ENCODE peak calls at places on chromosomes 13 and 19, in seven cellular contexts. T is prostate gland; C is CD8-positive, alpha-beta T cell; M is neural progenitor cell; P is GM12865; Q is right atrium auricular region; R is HL-60. E is an unnamed sample.

GRCh38 chr19:48133094-48133493 is 22.5 kb upstream of the PLA2G4C start:
- DNase-seq in M (no peak), R (no peak), C (no peak), P (no peak), T (no peak), Q (no peak), E (no peak)

GRCh38 chr19:44812142-44812718 is 3.3 kb downstream of the BCAM start:
- DNase-seq in P (no peak), Q (no peak), M (no peak), T (no peak), C (no peak), R (no peak), E (no peak)

GRCh38 chr13:61728468-61728867 is 312.8 kb upstream of the PCDH20 start:
- DNase-seq in M (no peak), Q (no peak), R (no peak), P (no peak), T (no peak), C (no peak), E (peak; percentile 30)

GRCh38 chr13:24649685-24650038 is 30.5 kb upstream of the ATP12A start:
- DNase-seq in C (no peak), R (no peak), T (no peak), M (no peak), Q (no peak), P (no peak), E (no peak)

GRCh38 chr13:23741879-23742510 is 147.2 kb downstream of the MIPEP start:
- DNase-seq in C (no peak), M (peak; percentile 68), P (peak; percentile 33), Q (no peak), R (no peak), T (no peak), E (peak; percentile 35)

GRCh38 chr19:15262011-15262410 is 29.8 kb upstream of the EPHX3 start:
- DNase-seq in Q (no peak), P (no peak), M (no peak), C (no peak), T (no peak), R (no peak), E (no peak)

GRCh38 chr19:16067205-16067938 is 8.9 kb upstream of the TPM4 start:
- DNase-seq in P (no peak), C (no peak), Q (peak; percentile 73), T (peak; percentile 94), R (no peak), M (no peak), E (peak; percentile 85)

GRCh38 chr19:39494661-39495060 is 4.1 kb upstream of the DLL3 start:
- DNase-seq in R (no peak), P (no peak), T (no peak), M (no peak), C (no peak), Q (no peak), E (no peak)

GRCh38 chr19:6042776-6043726 is 65.1 kb upstream of the RANBP3 start:
- DNase-seq in C (no peak), T (no peak), Q (peak; percentile 42), M (no peak), R (no peak), P (no peak), E (no peak)

GRCh38 chr19:44552324-44552723 is 22.8 kb upstream of the CEACAM20 start:
- DNase-seq in M (peak; percentile 70), Q (peak; percentile 42), P (peak; percentile 21), T (no peak), C (no peak), R (peak; percentile 66), E (peak; percentile 26)

GRCh38 chr13:37475966-37476365 is 122.6 kb downstream of the POSTN start:
- DNase-seq in C (no peak), Q (no peak), M (no peak), T (no peak), R (no peak), P (no peak), E (peak; percentile 69)

GRCh38 chr13:113029487-113030258 is 60.7 kb downstream of the MCF2L start:
- DNase-seq in P (peak; percentile 8), T (no peak), Q (no peak), M (peak; percentile 70), R (peak; percentile 27), C (no peak), E (peak; percentile 16)

GRCh38 chr19:33767898-33768413 is 28.7 kb upstream of the KCTD15 start:
- DNase-seq in R (no peak), M (peak; percentile 92), C (no peak), P (peak; percentile 22), T (no peak), Q (no peak), E (peak; percentile 31)

GRCh38 chr19:33503791-33504444 is 17.7 kb downstream of the PEPD start:
- DNase-seq in R (no peak), M (no peak), Q (no peak), P (no peak), C (no peak), T (no peak), E (no peak)

GRCh38 chr19:3722443-3723109 is 14.4 kb downstream of the TJP3 start:
- DNase-seq in T (peak; percentile 31), C (no peak), P (no peak), Q (no peak), R (no peak), M (peak; percentile 74), E (no peak)

GRCh38 chr19:34277244-34277643 is 22.9 kb downstream of the GARRE1 start:
- DNase-seq in R (no peak), T (no peak), P (no peak), Q (no peak), C (no peak), M (no peak), E (no peak)

GRCh38 chr19:21970466-21970865 is 40.3 kb downstream of the ZNF208 start:
- DNase-seq in M (no peak), Q (no peak), P (no peak), T (no peak), C (no peak), R (no peak), E (no peak)

GRCh38 chr19:6766357-6767080 is 716 bp downstream of the SH2D3A start:
- DNase-seq in P (no peak), C (no peak), Q (no peak), T (no peak), M (no peak), R (no peak), E (no peak)

GRCh38 chr19:14450168-14450874 is 17.2 kb downstream of the PKN1 start:
- DNase-seq in P (peak; percentile 71), M (peak; percentile 65), C (peak; percentile 34), T (no peak), R (peak; percentile 69), Q (no peak), E (peak; percentile 32)

GRCh38 chr19:53868892-53869804 is 1.5 kb downstream of the MYADM start:
- DNase-seq in M (peak; percentile 92), Q (peak; percentile 94), T (peak; percentile 82), R (peak; percentile 97), P (peak; percentile 22), C (peak; percentile 86), E (peak; percentile 92)

GRCh38 chr19:17579523-17580244 is 24.2 kb downstream of the COLGALT1 start:
- DNase-seq in R (peak; percentile 36), P (peak; percentile 84), T (no peak), C (no peak), Q (no peak), M (peak; percentile 73), E (peak; percentile 73)

GRCh38 chr19:50380767-50381166 is 3.4 kb upstream of the POLD1 start:
- DNase-seq in T (no peak), M (no peak), R (no peak), C (no peak), P (no peak), Q (no peak), E (no peak)

DNA sequence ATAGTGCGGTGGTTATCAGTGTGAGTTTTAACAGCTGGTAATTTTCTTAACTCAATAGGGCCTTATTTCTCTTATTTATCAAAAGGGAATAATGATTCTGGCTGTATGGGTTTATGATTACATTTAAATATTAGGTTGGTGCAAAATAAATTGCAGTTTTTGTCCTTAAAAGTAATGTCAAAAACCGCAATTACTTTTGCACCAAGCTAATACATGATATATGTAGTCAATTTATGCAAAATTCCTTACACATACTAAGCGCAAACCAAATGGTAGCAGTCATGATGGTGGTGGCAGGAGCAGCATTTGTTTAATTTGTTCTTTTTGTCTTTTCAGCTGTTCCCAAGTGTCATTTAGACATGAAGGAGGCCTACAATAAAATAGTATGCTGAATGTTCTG is 1777.1 kb downstream of the OLFM4 start:
- DNase-seq in M (no peak), P (no peak), C (no peak), Q (no peak), R (no peak), T (no peak), E (no peak)
- TF ChIP-seq CTCF in M (no peak), P (no peak), C (no peak), Q (no peak), R (no peak), T (no peak), E (no peak)

GRCh38 chr19:8831373-8831772 is 731 bp downstream of the ZNF558 start:
- DNase-seq in C (no peak), R (no peak), T (no peak), P (no peak), M (peak; percentile 3), Q (no peak), E (peak; percentile 23)
- H3K4me3 ChIP-seq in C (peak overlapping the region; percentile 93), R (peak overlapping the region; percentile 78), T (peak overlapping the region; percentile 87), P (peak overlapping the region; percentile 88), M (peak overlapping the region; percentile 85), Q (peak overlapping the region; percentile 73), E (peak overlapping the region; percentile 85)

GRCh38 chr19:11408591-11408990 is 10.5 kb downstream of the RGL3 start:
- DNase-seq in T (no peak), R (no peak), Q (no peak), M (no peak), P (no peak), C (no peak), E (no peak)
- TF ChIP-seq CTCF in T (no peak), R (no peak), Q (no peak), M (no peak), P (no peak), C (no peak), E (no peak)

GRCh38 chr13:75762967-75763366 is 126.8 kb downstream of the LMO7 start:
- DNase-seq in R (no peak), M (no peak), C (no peak), P (no peak), T (no peak), Q (no peak), E (no peak)
- H3K4me3 ChIP-seq in R (no peak overlapping the region), M (no peak overlapping the region), C (no peak overlapping the region), P (no peak overlapping the region), T (peak overlapping the region; percentile 26), Q (peak overlapping the region; percentile 37), E (no peak overlapping the region)

GRCh38 chr13:40657307-40657706 is 9.1 kb downstream of the FOXO1 start:
- DNase-seq in P (no peak), M (no peak), C (no peak), T (no peak), Q (no peak), R (no peak), E (no peak)

GRCh38 chr13:40656358-40656757 is 10.1 kb downstream of the FOXO1 start:
- DNase-seq in T (no peak), P (no peak), M (no peak), C (no peak), Q (no peak), R (no peak), E (no peak)

GRCh38 chr13:40651866-40652587 is 14.4 kb downstream of the FOXO1 start:
- DNase-seq in M (no peak), R (no peak), C (no peak), Q (no peak), P (peak; percentile 85), T (no peak), E (no peak)

GRCh38 chr13:40652588-40652940 is 13.9 kb downstream of the FOXO1 start:
- DNase-seq in M (no peak), P (peak; percentile 82), Q (no peak), T (no peak), C (no peak), R (no peak), E (no peak)

GRCh38 chr13:40653558-40654318 is 12.7 kb downstream of the FOXO1 start:
- DNase-seq in T (no peak), C (no peak), P (peak; percentile 60), Q (no peak), R (no peak), M (peak; percentile 20), E (no peak)
- TF ChIP-seq CTCF in T (no peak), C (no peak), P (no peak), Q (no peak), R (no peak), M (no peak), E (no peak)